ENCODE peak calls at places on chromosomes 4 and X, in four cellular contexts. A is T-helper 17 cell, D is NCI-H1092 treated with DMSO at 0.1 percent for 48 hours, F is amniotic stem cell. X is an unnamed sample.

GRCh38 chr4:171979461-171979860 is 166.3 kb downstream of the GALNTL6 start:
- DNase-seq in A (no peak), D (no peak), F (no peak), X (no peak)

GRCh38 chrX:46247456-46247855 is 297.8 kb downstream of the ZNF674 start:
- DNase-seq in A (no peak), D (no peak), F (no peak), X (no peak)

GRCh38 chr4:173700650-173701049 is 170.6 kb upstream of the HAND2 start:
- DNase-seq in A (no peak), D (no peak), F (no peak), X (no peak)

GRCh38 chr4:73869130-73870055 is at the start of gene CXCL1:
- DNase-seq in A (no peak), D (peak; percentile 19), F (no peak), X (no peak)

GRCh38 chrX:33183366-33183765 is 28.0 kb downstream of the DMD start:
- DNase-seq in A (no peak), D (no peak), F (no peak), X (no peak)

GRCh38 chr4:57943672-57944071 is 833.5 kb upstream of the IGFBP7 start:
- DNase-seq in A (no peak), D (no peak), F (no peak), X (no peak)

GRCh38 chr4:53551963-53552362 is 39.3 kb downstream of the LNX1 start:
- DNase-seq in A (no peak), D (no peak), F (no peak), X (no peak)

GRCh38 chrX:12443534-12444098 is 305.3 kb downstream of the FRMPD4 start:
- DNase-seq in A (no peak), D (no peak), F (no peak), X (no peak)

GRCh38 chrX:132743086-132743485 is 215.3 kb downstream of the HS6ST2 start:
- DNase-seq in A (no peak), D (no peak), F (no peak), X (no peak)

GRCh38 chr4:105719214-105719613 is 10.6 kb downstream of the GSTCD start:
- DNase-seq in A (no peak), D (no peak), F (no peak), X (no peak)

GRCh38 chrX:95835223-95835622 is 849.4 kb upstream of the DIAPH2 start:
- DNase-seq in A (no peak), D (no peak), F (no peak), X (no peak)

GRCh38 chrX:68454476-68455150 is 21.3 kb upstream of the OPHN1 start:
- DNase-seq in A (no peak), D (no peak), F (no peak), X (no peak)

GRCh38 chrX:40148439-40149285 is 50.9 kb upstream of the BCOR start:
- DNase-seq in A (no peak), D (no peak), F (no peak), X (no peak)

GRCh38 chrX:69618803-69619202 is 2.9 kb downstream of the EDA start:
- DNase-seq in A (no peak), D (peak; percentile 41), F (no peak), X (no peak)

GRCh38 chr4:86358176-86358701 is 1.6 kb downstream of the MAPK10 start:
- DNase-seq in A (no peak), D (peak; percentile 38), F (no peak), X (no peak)

GRCh38 chrX:16807548-16807947 is 21.3 kb downstream of the TXLNG start:
- DNase-seq in A (no peak), D (no peak), F (no peak), X (no peak)

GRCh38 chr4:2651998-2652397 is 104.1 kb downstream of the TNIP2 start:
- DNase-seq in A (no peak), D (no peak), F (no peak), X (no peak)

GRCh38 chrX:78102100-78102499 is 1.9 kb upstream of the PGK1 start:
- DNase-seq in A (no peak), D (no peak), F (no peak), X (no peak)

GRCh38 chr4:107253090-107253489 is 217.0 kb upstream of the DKK2 start:
- DNase-seq in A (no peak), D (no peak), F (no peak), X (no peak)

X was measured in brain pericyte.